ENCODE peak calls at places on chromosomes 4 and X, in five cellular contexts. A is endothelial cell, L is upper lobe of left lung, I is GM20000, Q is PC-3. P is an unnamed sample.

GRCh38 chrX:108156934-108157466 is 65.4 kb downstream of the ATG4A start:
- DNase-seq in A (no peak), L (no peak), I (no peak), Q (no peak), P (no peak)

GRCh38 chr4:148442830-148443549 is 776 bp upstream of the NR3C2 start:
- DNase-seq in L (no peak), I (peak), A (no peak), Q (no peak), P (no peak)

GRCh38 chr4:142875117-142875516 is 29.0 kb upstream of the INPP4B start:
- DNase-seq in I (no peak), L (no peak), A (no peak), Q (no peak), P (no peak)

GRCh38 chrX:31708116-31708515 is 636.3 kb upstream of the FTHL17 start:
- DNase-seq in Q (no peak), L (no peak), A (no peak), I (no peak), P (no peak)

GRCh38 chr4:138334346-138335016 is 92.3 kb upstream of the SLC7A11 start:
- DNase-seq in L (no peak), I (no peak), Q (no peak), A (no peak), P (no peak)

GRCh38 chrX:120358687-120359086 is 3.2 kb upstream of the ATP1B4 start:
- DNase-seq in I (no peak), Q (peak), L (no peak), A (no peak), P (no peak)

GRCh38 chrX:144791298-144791697 is 456.0 kb upstream of the SPANXN1 start:
- DNase-seq in I (no peak), A (no peak), Q (peak), L (no peak), P (no peak)

GRCh38 chrX:35617836-35618235 is 180.3 kb upstream of the MAGEB16 start:
- DNase-seq in A (no peak), I (no peak), L (no peak), Q (no peak), P (no peak)

GRCh38 chrX:7435822-7436221 is 287.9 kb upstream of the PUDP start:
- DNase-seq in A (no peak), Q (no peak), L (no peak), I (no peak), P (no peak)

GRCh38 chrX:66328950-66329596 is 165.0 kb downstream of the HEPH start:
- DNase-seq in L (peak), I (no peak), A (no peak), Q (no peak), P (peak)

GRCh38 chrX:37847733-37848197 is 394 bp upstream of the DYNLT3 start:
- DNase-seq in I (no peak), A (no peak), Q (no peak), L (no peak), P (no peak)

GRCh38 chr4:140343303-140343702 is 30.1 kb upstream of the SCOC start:
- DNase-seq in Q (peak), A (no peak), I (no peak), L (peak), P (no peak)

GRCh38 chr4:8515316-8516060 is 64.7 kb upstream of the GPR78 start:
- DNase-seq in Q (no peak), A (no peak), I (no peak), L (no peak), P (no peak)

GRCh38 chr4:89489338-89489771 is 181.8 kb upstream of the GPRIN3 start:
- DNase-seq in I (no peak), A (peak), L (no peak), Q (no peak), P (no peak)

GRCh38 chrX:117510453-117510852 is 606.2 kb downstream of the KLHL13 start:
- DNase-seq in A (no peak), I (no peak), L (no peak), Q (no peak), P (no peak)

GRCh38 chr4:137343221-137343620 is 189.1 kb downstream of the PCDH18 start:
- DNase-seq in A (no peak), L (no peak), I (no peak), Q (no peak), P (no peak)

GRCh38 chr4:6705638-6706037 is 4.0 kb downstream of the MRFAP1L1 start:
- DNase-seq in Q (no peak), I (no peak), A (no peak), L (no peak), P (no peak)

GRCh38 chr4:3867403-3868100 is 101.4 kb downstream of the ADRA2C start:
- DNase-seq in I (no peak), A (no peak), Q (no peak), L (peak), P (no peak)

GRCh38 chr4:84920591-84920990 is 45.9 kb downstream of the WDFY3 start:
- DNase-seq in I (no peak), Q (peak), A (no peak), L (no peak), P (no peak)

GRCh38 chr4:178293601-178294000 is 851.4 kb upstream of the AGA start:
- DNase-seq in I (no peak), A (no peak), L (no peak), Q (no peak), P (no peak)

GRCh38 chr4:78588894-78589545 is 37.5 kb downstream of the ANXA3 start:
- DNase-seq in L (no peak), Q (no peak), A (no peak), I (no peak), P (no peak)

GRCh38 chr4:40316782-40317635 is 18.1 kb upstream of the CHRNA9 start:
- DNase-seq in I (peak), A (peak), Q (peak), L (no peak), P (peak)

GRCh38 chr4:184628103-184628502 is 21.1 kb downstream of the CASP3 start:
- DNase-seq in L (no peak), Q (no peak), A (no peak), I (no peak), P (no peak)

DNA sequence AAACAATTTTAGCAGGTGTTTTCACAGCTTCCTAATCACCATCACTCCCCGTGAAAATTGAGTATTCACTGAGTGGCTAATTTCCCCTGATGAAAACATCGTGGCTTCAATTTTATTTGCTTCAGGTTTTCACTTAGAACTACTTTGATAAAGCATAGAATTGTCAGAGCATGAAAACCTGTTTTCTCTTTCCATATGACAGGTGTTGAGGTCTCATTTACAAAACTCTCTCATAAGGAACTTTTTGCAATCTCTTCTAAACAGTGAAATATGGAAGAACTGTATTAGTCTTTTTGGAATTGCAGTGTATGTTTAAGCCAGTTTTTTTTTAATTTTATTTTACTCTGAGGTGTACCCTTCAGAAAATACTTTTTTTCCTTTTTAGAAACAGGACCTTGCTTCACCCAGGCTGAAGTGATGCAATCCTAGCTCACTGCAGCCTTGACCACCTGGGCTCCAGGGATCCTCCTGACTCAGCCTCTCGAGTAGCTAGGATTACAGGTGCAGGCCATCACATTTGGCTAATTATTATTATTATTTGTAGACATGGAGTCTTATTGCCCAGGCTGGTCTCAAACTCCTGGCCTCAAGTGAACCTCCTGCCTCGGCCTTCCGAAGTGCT is 111.2 kb upstream of the RAPGEF2 start:
- DNase-seq in Q (no peak), I (no peak), L (no peak), A (no peak), P (no peak)
- TF ChIP-seq CTCF in Q (no peak), I (no peak), L (no peak), A (no peak), P (no peak)

GRCh38 chr4:794911-795725 is 30.8 kb downstream of the CPLX1 start:
- DNase-seq in I (no peak), A (no peak), L (peak), Q (no peak), P (no peak)
- TF ChIP-seq CTCF in I (no peak), A (no peak), L (no peak), Q (no peak), P (no peak)

GRCh38 chr4:107046261-107046660 is 10.1 kb upstream of the DKK2 start:
- DNase-seq in I (no peak), Q (no peak), L (no peak), A (no peak), P (no peak)

GRCh38 chr4:107044170-107044569 is 8.1 kb upstream of the DKK2 start:
- DNase-seq in L (no peak), I (no peak), A (peak), Q (peak), P (no peak)
- TF ChIP-seq CTCF in L (no peak), I (no peak), A (peak), Q (peak), P (peak)

DNA sequence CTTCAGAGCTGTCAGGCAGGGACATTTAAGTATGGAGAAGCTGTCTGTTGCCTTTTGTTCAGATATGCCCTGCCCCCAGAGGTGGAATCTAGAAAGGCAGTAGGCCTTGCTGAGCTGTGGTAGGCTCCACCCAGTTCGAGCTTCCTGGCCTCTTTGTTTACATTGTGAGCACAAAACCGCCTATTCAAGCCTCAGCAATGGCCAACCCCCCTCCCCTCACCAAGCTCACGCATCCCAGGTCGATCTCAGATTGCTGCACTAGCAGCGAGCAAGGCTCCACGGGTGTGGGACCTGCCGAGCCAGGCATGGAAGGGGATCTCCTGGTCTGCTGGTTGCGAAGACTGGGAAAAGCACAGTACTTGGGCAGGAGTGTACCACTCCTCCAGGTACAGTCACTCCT is 59.3 kb downstream of the ZNF674 start:
- DNase-seq in L (no peak), Q (no peak), I (no peak), A (no peak), P (no peak)
- TF ChIP-seq CTCF in L (no peak), Q (no peak), I (no peak), A (no peak), P (no peak)

GRCh38 chrX:124342174-124342867 is 4.0 kb upstream of the SH2D1A start:
- DNase-seq in A (no peak), Q (no peak), I (no peak), L (no peak), P (no peak)
- TF ChIP-seq CTCF in A (no peak), Q (no peak), I (no peak), L (no peak), P (no peak)

GRCh38 chrX:68833855-68834331 is 5.1 kb downstream of the EFNB1 start:
- DNase-seq in L (no peak), I (no peak), A (no peak), Q (peak), P (peak)

GRCh38 chrX:68833448-68833805 is 4.6 kb downstream of the EFNB1 start:
- DNase-seq in I (no peak), A (no peak), L (no peak), Q (no peak), P (peak)

GRCh38 chrX:68835468-68835867 is 6.6 kb downstream of the EFNB1 start:
- DNase-seq in Q (no peak), L (no peak), A (no peak), I (no peak), P (peak)

GRCh38 chrX:68835104-68835442 is 6.3 kb downstream of the EFNB1 start:
- DNase-seq in I (no peak), Q (no peak), A (no peak), L (no peak), P (peak)

GRCh38 chrX:68834371-68835103 is 5.7 kb downstream of the EFNB1 start:
- DNase-seq in A (no peak), I (no peak), L (peak), Q (no peak), P (peak)
- TF ChIP-seq CTCF in A (no peak), I (no peak), L (no peak), Q (no peak), P (no peak)

DNA sequence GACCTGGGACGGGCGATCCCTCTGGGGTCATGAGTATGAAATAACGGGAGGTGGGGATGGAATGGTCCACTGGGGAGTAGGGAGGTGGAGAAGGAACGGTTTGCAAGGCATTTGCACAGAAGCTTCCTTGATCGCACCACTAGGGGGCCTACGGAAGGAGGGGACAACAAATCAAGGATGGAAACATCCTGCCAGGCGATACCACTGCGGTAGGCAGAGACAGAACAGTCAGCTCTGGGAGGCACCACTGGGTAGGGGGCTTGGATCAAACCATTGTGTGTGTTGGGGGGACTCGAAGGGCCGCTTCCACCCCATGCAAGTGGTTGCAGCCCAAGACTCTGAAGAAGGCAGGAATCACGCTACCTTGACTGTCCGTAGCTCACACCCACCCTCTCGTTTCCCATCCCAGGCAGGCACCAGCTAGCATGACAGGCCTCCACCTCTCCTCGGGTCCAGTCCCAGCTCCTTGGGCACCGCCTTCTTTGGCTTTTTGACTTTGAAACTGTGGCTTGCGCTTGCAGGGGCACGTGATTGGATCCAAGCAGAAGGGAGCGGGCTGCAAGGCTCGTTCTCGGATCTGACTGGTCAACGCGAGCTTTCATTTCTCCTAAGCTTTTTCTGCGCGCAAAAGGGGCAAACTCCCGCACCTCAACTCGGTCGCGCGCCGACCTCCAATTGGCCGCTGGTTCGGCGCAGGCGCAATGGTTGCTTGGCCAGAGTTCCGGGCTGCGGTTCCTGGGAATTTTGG is 28.4 kb downstream of the GAGE1 start:
- DNase-seq in Q (peak), L (peak), A (no peak), I (peak), P (no peak)
- TF ChIP-seq CTCF in Q (peak), L (no peak), A (no peak), I (no peak), P (no peak)

GRCh38 chrX:38890963-38891362 is 89.7 kb downstream of the MID1IP1 start:
- DNase-seq in A (no peak), Q (no peak), I (no peak), L (no peak), P (no peak)

GRCh38 chrX:38891641-38892413 is 90.6 kb downstream of the MID1IP1 start:
- DNase-seq in L (no peak), I (peak), A (no peak), Q (no peak), P (no peak)

GRCh38 chrX:38893441-38893840 is 92.2 kb downstream of the MID1IP1 start:
- DNase-seq in L (no peak), A (no peak), I (no peak), Q (no peak), P (no peak)

GRCh38 chrX:38887222-38887621 is 86.0 kb downstream of the MID1IP1 start:
- DNase-seq in L (no peak), I (no peak), A (no peak), Q (no peak), P (no peak)

GRCh38 chrX:38890326-38890725 is 89.1 kb downstream of the MID1IP1 start:
- DNase-seq in A (no peak), L (no peak), Q (no peak), I (no peak), P (no peak)
- TF ChIP-seq CTCF in A (no peak), L (no peak), Q (no peak), I (no peak), P (no peak)

DNA sequence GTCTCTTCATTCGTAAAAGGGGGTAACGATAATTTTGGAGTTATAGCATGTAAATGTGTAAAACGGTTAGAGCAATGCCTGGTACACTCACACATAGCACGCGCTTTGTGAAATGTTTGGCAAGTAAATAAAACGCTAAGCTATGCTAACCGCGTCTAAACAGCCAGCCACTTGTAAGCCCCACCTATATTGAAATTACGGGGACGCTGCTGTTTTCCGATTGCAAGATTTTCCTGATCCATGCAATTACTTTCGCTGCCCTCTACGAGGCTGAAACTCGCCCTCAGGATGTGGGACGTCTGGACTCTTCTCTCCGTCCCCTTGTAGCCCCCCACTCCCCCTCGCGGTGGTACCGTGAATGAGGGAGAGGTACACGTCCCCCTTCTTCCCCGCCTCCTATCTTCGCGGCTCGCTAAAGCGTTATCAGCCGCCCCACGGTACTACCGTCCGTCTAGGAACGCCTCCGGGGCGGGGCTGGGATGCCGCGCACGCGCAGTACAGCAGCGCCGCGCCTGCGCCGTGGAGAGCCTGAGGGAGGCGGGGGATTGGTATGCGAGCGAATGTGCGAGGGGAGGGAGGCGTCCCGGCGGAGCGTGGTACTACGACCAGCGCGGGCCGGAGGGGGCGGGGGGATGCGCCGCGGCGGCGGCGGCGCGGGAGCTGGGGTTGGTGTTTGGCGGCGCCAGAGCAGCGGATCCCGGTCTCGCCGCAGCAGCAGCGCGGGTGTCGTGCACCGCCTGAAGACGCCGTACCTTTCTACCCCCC is at the start of gene STIM2:
- DNase-seq in Q (peak), I (peak), A (peak), L (peak), P (peak)
- TF ChIP-seq CTCF in Q (no peak), I (no peak), A (peak), L (peak), P (peak)

DNA sequence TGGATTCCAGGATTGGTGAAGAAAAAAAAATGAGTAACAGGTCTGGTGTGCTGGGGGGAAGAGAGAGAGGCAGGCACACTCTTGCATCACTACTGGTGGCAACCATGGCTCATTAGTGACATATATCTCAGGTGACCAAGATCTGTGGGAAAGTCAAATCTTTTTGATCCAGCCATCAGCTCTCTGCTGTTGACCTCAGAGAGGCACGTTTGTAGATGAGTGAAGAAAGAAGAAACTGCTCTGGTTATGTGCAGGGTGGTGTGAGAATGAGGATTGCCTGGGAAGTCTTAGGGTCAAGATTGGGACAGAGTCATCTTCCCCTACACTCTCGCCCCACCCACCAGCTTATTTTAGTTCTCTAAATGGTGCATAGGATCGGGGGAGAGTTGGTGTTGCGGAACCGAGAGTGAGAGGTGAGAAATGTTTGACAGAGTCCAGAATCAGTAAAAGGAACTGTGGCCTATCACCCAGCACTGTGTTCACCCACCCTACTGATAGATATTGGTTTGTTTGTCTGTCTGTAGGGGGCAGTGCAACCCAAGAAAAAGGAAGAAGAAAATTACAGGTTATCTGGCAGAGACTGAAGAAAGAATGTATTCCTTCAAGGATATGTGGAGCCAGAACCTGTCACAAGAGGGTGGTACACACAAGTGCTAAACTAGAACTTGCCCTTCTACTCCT is 21.9 kb downstream of the ARMCX6 start:
- DNase-seq in I (peak), Q (peak), L (no peak), A (peak), P (no peak)
- TF ChIP-seq CTCF in I (no peak), Q (peak), L (peak), A (peak), P (peak)

P was measured in osteocyte.